ENCODE peak calls at places on chromosomes 4 and X, in five cellular contexts. One of them, this sample, is unnamed.

GRCh38 chrX:68708503-68709290 is 61.2 kb downstream of the STARD8 start:
- DNase-seq in adipocyte: no peak
- DNase-seq in OCI-LY7: no peak
- DNase-seq in naive thymus-derived CD4-positive, alpha-beta T cell: no peak
- DNase-seq in choroid plexus epithelial cell: no peak
- DNase-seq in this sample: no peak

GRCh38 chrX:153966841-153967535 is 4.6 kb downstream of the HCFC1 start:
- DNase-seq in choroid plexus epithelial cell: no peak
- DNase-seq in adipocyte: no peak
- DNase-seq in OCI-LY7: no peak
- DNase-seq in naive thymus-derived CD4-positive, alpha-beta T cell: no peak
- DNase-seq in this sample: no peak

GRCh38 chr4:72767903-72768817 is 199.1 kb upstream of the ADAMTS3 start:
- DNase-seq in OCI-LY7: no peak
- DNase-seq in adipocyte: peak; percentile 73
- DNase-seq in naive thymus-derived CD4-positive, alpha-beta T cell: no peak
- DNase-seq in choroid plexus epithelial cell: peak; percentile 97
- DNase-seq in this sample: peak; percentile 96

GRCh38 chr4:94540476-94540875 is 88.7 kb downstream of the PDLIM5 start:
- DNase-seq in adipocyte: no peak
- DNase-seq in naive thymus-derived CD4-positive, alpha-beta T cell: no peak
- DNase-seq in choroid plexus epithelial cell: no peak
- DNase-seq in OCI-LY7: no peak
- DNase-seq in this sample: no peak

GRCh38 chr4:125283702-125284279 is 31.0 kb upstream of the FAT4 start:
- DNase-seq in adipocyte: peak; percentile 71
- DNase-seq in OCI-LY7: peak; percentile 25
- DNase-seq in choroid plexus epithelial cell: peak; percentile 79
- DNase-seq in naive thymus-derived CD4-positive, alpha-beta T cell: no peak
- DNase-seq in this sample: peak; percentile 64

GRCh38 chr4:145507636-145508035 is 26.0 kb downstream of the SMAD1 start:
- DNase-seq in OCI-LY7: peak; percentile 45
- DNase-seq in adipocyte: peak; percentile 34
- DNase-seq in choroid plexus epithelial cell: peak; percentile 59
- DNase-seq in naive thymus-derived CD4-positive, alpha-beta T cell: no peak
- DNase-seq in this sample: peak; percentile 55

GRCh38 chr4:183142566-183143545 is 43.8 kb downstream of the WWC2 start:
- DNase-seq in OCI-LY7: no peak
- DNase-seq in adipocyte: peak; percentile 91
- DNase-seq in naive thymus-derived CD4-positive, alpha-beta T cell: no peak
- DNase-seq in choroid plexus epithelial cell: peak; percentile 55
- DNase-seq in this sample: peak; percentile 72

GRCh38 chr4:185914583-185915199 is 102.7 kb upstream of the SORBS2 start:
- DNase-seq in adipocyte: no peak
- DNase-seq in OCI-LY7: no peak
- DNase-seq in naive thymus-derived CD4-positive, alpha-beta T cell: no peak
- DNase-seq in choroid plexus epithelial cell: peak; percentile 98
- DNase-seq in this sample: no peak

GRCh38 chrX:10414872-10415703 is 205.3 kb downstream of the MID1 start:
- DNase-seq in choroid plexus epithelial cell: peak; percentile 46
- DNase-seq in naive thymus-derived CD4-positive, alpha-beta T cell: no peak
- DNase-seq in adipocyte: peak; percentile 31
- DNase-seq in OCI-LY7: no peak
- DNase-seq in this sample: peak; percentile 43

GRCh38 chr4:98386-98785 is 25.9 kb upstream of the ZNF718 start:
- DNase-seq in adipocyte: no peak
- DNase-seq in choroid plexus epithelial cell: no peak
- DNase-seq in OCI-LY7: no peak
- DNase-seq in naive thymus-derived CD4-positive, alpha-beta T cell: no peak
- DNase-seq in this sample: no peak

GRCh38 chrX:136531951-136532350 is at the start of gene VGLL1:
- DNase-seq in adipocyte: no peak
- DNase-seq in choroid plexus epithelial cell: no peak
- DNase-seq in naive thymus-derived CD4-positive, alpha-beta T cell: no peak
- DNase-seq in OCI-LY7: no peak
- DNase-seq in this sample: no peak

GRCh38 chrX:155632424-155633100 is 19.8 kb upstream of the TMLHE start:
- DNase-seq in naive thymus-derived CD4-positive, alpha-beta T cell: no peak
- DNase-seq in adipocyte: peak; percentile 7
- DNase-seq in OCI-LY7: no peak
- DNase-seq in choroid plexus epithelial cell: peak; percentile 18
- DNase-seq in this sample: peak; percentile 4

GRCh38 chr4:37674446-37674845 is 11.7 kb downstream of the RELL1 start:
- DNase-seq in adipocyte: peak; percentile 27
- DNase-seq in OCI-LY7: no peak
- DNase-seq in naive thymus-derived CD4-positive, alpha-beta T cell: no peak
- DNase-seq in choroid plexus epithelial cell: no peak
- DNase-seq in this sample: no peak

GRCh38 chr4:37678624-37679023 is 7.6 kb downstream of the RELL1 start:
- DNase-seq in adipocyte: no peak
- DNase-seq in naive thymus-derived CD4-positive, alpha-beta T cell: no peak
- DNase-seq in OCI-LY7: no peak
- DNase-seq in choroid plexus epithelial cell: peak; percentile 59
- DNase-seq in this sample: peak; percentile 59

GRCh38 chr4:37673523-37674192 is 12.5 kb downstream of the RELL1 start:
- DNase-seq in choroid plexus epithelial cell: no peak
- DNase-seq in adipocyte: no peak
- DNase-seq in OCI-LY7: no peak
- DNase-seq in naive thymus-derived CD4-positive, alpha-beta T cell: no peak
- DNase-seq in this sample: no peak

GRCh38 chr4:37680089-37680488 is 6.1 kb downstream of the RELL1 start:
- DNase-seq in choroid plexus epithelial cell: no peak
- DNase-seq in OCI-LY7: no peak
- DNase-seq in naive thymus-derived CD4-positive, alpha-beta T cell: no peak
- DNase-seq in adipocyte: no peak
- DNase-seq in this sample: no peak

GRCh38 chr4:37675587-37676290 is 10.4 kb downstream of the RELL1 start:
- DNase-seq in naive thymus-derived CD4-positive, alpha-beta T cell: peak; percentile 30
- DNase-seq in choroid plexus epithelial cell: no peak
- DNase-seq in OCI-LY7: peak; percentile 95
- DNase-seq in adipocyte: no peak
- DNase-seq in this sample: no peak
- H3K4me3 ChIP-seq in naive thymus-derived CD4-positive, alpha-beta T cell: no peak overlapping the region
- H3K4me3 ChIP-seq in choroid plexus epithelial cell: no peak overlapping the region
- H3K4me3 ChIP-seq in OCI-LY7: peak overlapping the region; percentile 53
- H3K4me3 ChIP-seq in adipocyte: no peak overlapping the region
- H3K4me3 ChIP-seq in this sample: no peak overlapping the region

GRCh38 chrX:47482512-47483309 is at the start of gene ZNF41:
- DNase-seq in OCI-LY7: peak; percentile 90
- DNase-seq in naive thymus-derived CD4-positive, alpha-beta T cell: peak; percentile 66
- DNase-seq in choroid plexus epithelial cell: peak; percentile 80
- DNase-seq in adipocyte: peak; percentile 84
- DNase-seq in this sample: peak; percentile 71
- H3K4me3 ChIP-seq in OCI-LY7: peak within 1 kb of the TSS; percentile 91
- H3K4me3 ChIP-seq in naive thymus-derived CD4-positive, alpha-beta T cell: peak within 1 kb of the TSS; percentile 85
- H3K4me3 ChIP-seq in choroid plexus epithelial cell: peak within 1 kb of the TSS; percentile 72
- H3K4me3 ChIP-seq in adipocyte: peak within 1 kb of the TSS; percentile 81
- H3K4me3 ChIP-seq in this sample: peak within 1 kb of the TSS; percentile 72

GRCh38 chrX:72069380-72070160 is 62.1 kb downstream of the RTL5 start:
- DNase-seq in choroid plexus epithelial cell: no peak
- DNase-seq in OCI-LY7: no peak
- DNase-seq in adipocyte: no peak
- DNase-seq in naive thymus-derived CD4-positive, alpha-beta T cell: no peak
- DNase-seq in this sample: no peak
- H3K4me3 ChIP-seq in choroid plexus epithelial cell: peak overlapping the region; percentile 11
- H3K4me3 ChIP-seq in OCI-LY7: no peak overlapping the region
- H3K4me3 ChIP-seq in adipocyte: peak overlapping the region; percentile 52
- H3K4me3 ChIP-seq in naive thymus-derived CD4-positive, alpha-beta T cell: no peak overlapping the region
- H3K4me3 ChIP-seq in this sample: no peak overlapping the region

GRCh38 chr4:150584198-150584593 is 2.2 kb downstream of the MAB21L2 start:
- DNase-seq in naive thymus-derived CD4-positive, alpha-beta T cell: no peak
- DNase-seq in OCI-LY7: no peak
- DNase-seq in adipocyte: peak; percentile 40
- DNase-seq in choroid plexus epithelial cell: no peak
- DNase-seq in this sample: no peak

GRCh38 chr4:150582101-150582565 is at the start of gene MAB21L2:
- DNase-seq in choroid plexus epithelial cell: peak; percentile 44
- DNase-seq in naive thymus-derived CD4-positive, alpha-beta T cell: no peak
- DNase-seq in adipocyte: peak; percentile 74
- DNase-seq in OCI-LY7: no peak
- DNase-seq in this sample: no peak

GRCh38 chr4:150583287-150584197 is 1.6 kb downstream of the MAB21L2 start:
- DNase-seq in choroid plexus epithelial cell: peak; percentile 47
- DNase-seq in adipocyte: peak; percentile 81
- DNase-seq in OCI-LY7: no peak
- DNase-seq in naive thymus-derived CD4-positive, alpha-beta T cell: no peak
- DNase-seq in this sample: no peak

GRCh38 chr4:150581611-150582010 is 340 bp upstream of the MAB21L2 start:
- DNase-seq in OCI-LY7: no peak
- DNase-seq in choroid plexus epithelial cell: peak; percentile 90
- DNase-seq in naive thymus-derived CD4-positive, alpha-beta T cell: no peak
- DNase-seq in adipocyte: peak; percentile 98
- DNase-seq in this sample: peak; percentile 44

DNA sequence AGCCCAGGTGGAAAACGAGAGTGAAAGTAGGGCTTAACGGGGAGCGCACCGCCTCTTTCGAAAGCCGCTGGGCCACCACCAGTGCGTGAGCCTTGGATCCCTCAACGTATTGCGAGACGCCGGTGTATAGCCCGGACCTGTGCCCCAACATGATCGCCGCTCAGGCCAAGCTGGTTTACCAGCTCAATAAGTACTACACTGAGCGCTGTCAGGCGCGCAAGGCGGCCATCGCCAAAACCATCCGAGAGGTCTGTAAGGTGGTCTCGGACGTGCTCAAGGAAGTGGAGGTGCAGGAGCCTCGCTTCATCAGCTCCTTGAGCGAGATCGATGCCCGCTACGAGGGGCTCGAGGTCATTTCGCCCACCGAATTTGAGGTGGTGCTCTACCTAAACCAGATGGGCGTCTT is 933 bp downstream of the MAB21L2 start:
- DNase-seq in OCI-LY7: no peak
- DNase-seq in choroid plexus epithelial cell: peak; percentile 52
- DNase-seq in adipocyte: peak; percentile 73
- DNase-seq in naive thymus-derived CD4-positive, alpha-beta T cell: no peak
- DNase-seq in this sample: no peak
- H3K4me3 ChIP-seq in OCI-LY7: no peak overlapping the region
- H3K4me3 ChIP-seq in choroid plexus epithelial cell: peak overlapping the region; percentile 75
- H3K4me3 ChIP-seq in adipocyte: peak overlapping the region; percentile 20
- H3K4me3 ChIP-seq in naive thymus-derived CD4-positive, alpha-beta T cell: no peak overlapping the region
- H3K4me3 ChIP-seq in this sample: peak overlapping the region; percentile 50

DNA sequence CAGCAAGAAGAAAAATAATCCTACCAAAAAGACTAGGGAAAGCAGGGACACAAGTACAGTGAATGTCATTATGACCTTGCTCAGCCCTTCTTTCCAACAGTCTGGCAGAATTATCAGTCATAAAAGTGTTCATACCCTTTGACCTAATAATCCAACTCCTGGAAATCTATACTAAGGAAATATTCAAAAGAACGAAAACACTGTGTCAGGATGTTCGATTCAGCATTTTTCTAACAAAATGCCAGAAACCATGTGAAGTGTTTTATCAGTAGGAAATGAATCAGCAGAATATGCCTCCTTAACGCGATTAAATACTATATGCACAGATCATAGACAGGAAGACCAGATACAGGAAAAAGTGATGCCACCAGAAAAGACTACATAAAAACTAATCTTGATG is 16.2 kb upstream of the S100G start:
- DNase-seq in choroid plexus epithelial cell: peak; percentile 58
- DNase-seq in OCI-LY7: no peak
- DNase-seq in naive thymus-derived CD4-positive, alpha-beta T cell: no peak
- DNase-seq in adipocyte: no peak
- DNase-seq in this sample: peak; percentile 53
- H3K4me3 ChIP-seq in choroid plexus epithelial cell: no peak overlapping the region
- H3K4me3 ChIP-seq in OCI-LY7: no peak overlapping the region
- H3K4me3 ChIP-seq in naive thymus-derived CD4-positive, alpha-beta T cell: no peak overlapping the region
- H3K4me3 ChIP-seq in adipocyte: no peak overlapping the region
- H3K4me3 ChIP-seq in this sample: no peak overlapping the region

GRCh38 chrX:40173662-40174593 is 76.2 kb upstream of the BCOR start:
- DNase-seq in OCI-LY7: peak; percentile 71
- DNase-seq in naive thymus-derived CD4-positive, alpha-beta T cell: peak; percentile 64
- DNase-seq in adipocyte: no peak
- DNase-seq in choroid plexus epithelial cell: peak; percentile 42
- DNase-seq in this sample: no peak

GRCh38 chrX:40171513-40172168 is 73.9 kb upstream of the BCOR start:
- DNase-seq in OCI-LY7: peak; percentile 66
- DNase-seq in naive thymus-derived CD4-positive, alpha-beta T cell: peak; percentile 37
- DNase-seq in choroid plexus epithelial cell: peak; percentile 44
- DNase-seq in adipocyte: peak; percentile 61
- DNase-seq in this sample: peak; percentile 49

GRCh38 chrX:40172980-40173661 is 75.4 kb upstream of the BCOR start:
- DNase-seq in choroid plexus epithelial cell: no peak
- DNase-seq in adipocyte: no peak
- DNase-seq in naive thymus-derived CD4-positive, alpha-beta T cell: no peak
- DNase-seq in OCI-LY7: peak; percentile 10
- DNase-seq in this sample: no peak

GRCh38 chrX:40170830-40171512 is 73.2 kb upstream of the BCOR start:
- DNase-seq in OCI-LY7: peak; percentile 62
- DNase-seq in choroid plexus epithelial cell: no peak
- DNase-seq in adipocyte: peak; percentile 29
- DNase-seq in naive thymus-derived CD4-positive, alpha-beta T cell: no peak
- DNase-seq in this sample: no peak

GRCh38 chrX:40172169-40172979 is 74.6 kb upstream of the BCOR start:
- DNase-seq in OCI-LY7: peak; percentile 56
- DNase-seq in adipocyte: peak; percentile 76
- DNase-seq in naive thymus-derived CD4-positive, alpha-beta T cell: peak; percentile 42
- DNase-seq in choroid plexus epithelial cell: peak; percentile 65
- DNase-seq in this sample: peak; percentile 57
- H3K4me3 ChIP-seq in OCI-LY7: peak overlapping the region; percentile 74
- H3K4me3 ChIP-seq in adipocyte: peak overlapping the region; percentile 72
- H3K4me3 ChIP-seq in naive thymus-derived CD4-positive, alpha-beta T cell: peak overlapping the region; percentile 61
- H3K4me3 ChIP-seq in choroid plexus epithelial cell: peak overlapping the region; percentile 52
- H3K4me3 ChIP-seq in this sample: peak overlapping the region; percentile 43

GRCh38 chr4:184644553-184645307 is 4.5 kb downstream of the CASP3 start:
- DNase-seq in OCI-LY7: no peak
- DNase-seq in naive thymus-derived CD4-positive, alpha-beta T cell: no peak
- DNase-seq in adipocyte: no peak
- DNase-seq in choroid plexus epithelial cell: peak; percentile 67
- DNase-seq in this sample: peak; percentile 16
- H3K4me3 ChIP-seq in OCI-LY7: no peak overlapping the region
- H3K4me3 ChIP-seq in naive thymus-derived CD4-positive, alpha-beta T cell: no peak overlapping the region
- H3K4me3 ChIP-seq in adipocyte: no peak overlapping the region
- H3K4me3 ChIP-seq in choroid plexus epithelial cell: no peak overlapping the region
- H3K4me3 ChIP-seq in this sample: no peak overlapping the region

GRCh38 chr4:180767330-180767729 is 1475.9 kb upstream of the TENM3 start:
- DNase-seq in OCI-LY7: no peak
- DNase-seq in choroid plexus epithelial cell: no peak
- DNase-seq in adipocyte: no peak
- DNase-seq in naive thymus-derived CD4-positive, alpha-beta T cell: no peak
- DNase-seq in this sample: no peak
- H3K4me3 ChIP-seq in OCI-LY7: no peak overlapping the region
- H3K4me3 ChIP-seq in choroid plexus epithelial cell: no peak overlapping the region
- H3K4me3 ChIP-seq in adipocyte: no peak overlapping the region
- H3K4me3 ChIP-seq in naive thymus-derived CD4-positive, alpha-beta T cell: no peak overlapping the region
- H3K4me3 ChIP-seq in this sample: no peak overlapping the region

DNA sequence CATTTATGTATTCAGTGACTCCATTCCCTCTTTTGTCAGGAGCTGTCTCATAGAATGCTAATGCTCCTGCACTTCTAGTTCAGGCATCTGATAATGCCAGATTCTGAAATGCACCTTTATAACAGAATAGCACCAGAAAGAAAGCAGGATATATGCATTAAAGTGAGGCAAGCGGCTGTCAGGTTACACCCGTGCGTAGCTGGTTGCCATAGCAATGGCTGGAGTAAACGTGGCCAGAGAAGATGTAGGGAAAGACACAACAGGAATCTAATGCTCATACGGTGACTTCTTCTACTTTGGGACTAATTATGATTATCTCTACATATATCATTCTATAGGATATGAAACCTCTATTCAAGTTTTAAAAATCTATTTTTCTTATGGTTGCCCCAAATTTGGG is 5.9 kb downstream of the EMCN start:
- DNase-seq in choroid plexus epithelial cell: no peak
- DNase-seq in OCI-LY7: no peak
- DNase-seq in adipocyte: no peak
- DNase-seq in naive thymus-derived CD4-positive, alpha-beta T cell: no peak
- DNase-seq in this sample: no peak
- H3K4me3 ChIP-seq in choroid plexus epithelial cell: no peak overlapping the region
- H3K4me3 ChIP-seq in OCI-LY7: no peak overlapping the region
- H3K4me3 ChIP-seq in adipocyte: no peak overlapping the region
- H3K4me3 ChIP-seq in naive thymus-derived CD4-positive, alpha-beta T cell: no peak overlapping the region
- H3K4me3 ChIP-seq in this sample: no peak overlapping the region

This sample was measured in fibroblast of the aortic adventitia.